ENCODE peak calls at places on chromosomes 2 and 18, in eight cellular contexts. One of them, this sample, is unnamed.

GRCh38 chr18:46677609-46678470 is 20.8 kb upstream of the LOXHD1 start:
- DNase-seq in C1 segment of cervical spinal cord: no peak
- DNase-seq in non-pigmented ciliary epithelial cell: no peak
- DNase-seq in Right ventricle myocardium inferior: peak
- DNase-seq in H4: peak
- DNase-seq in DMS53: peak
- DNase-seq in transverse colon: no peak
- DNase-seq in neuronal stem cell: no peak
- DNase-seq in this sample: no peak

GRCh38 chr18:59877366-59877765 is 22.4 kb upstream of the PMAIP1 start:
- DNase-seq in C1 segment of cervical spinal cord: no peak
- DNase-seq in non-pigmented ciliary epithelial cell: no peak
- DNase-seq in Right ventricle myocardium inferior: no peak
- DNase-seq in H4: no peak
- DNase-seq in DMS53: no peak
- DNase-seq in transverse colon: no peak
- DNase-seq in neuronal stem cell: no peak
- DNase-seq in this sample: no peak

GRCh38 chr2:198795419-198795818 is 662.3 kb downstream of the SATB2 start:
- DNase-seq in C1 segment of cervical spinal cord: no peak
- DNase-seq in non-pigmented ciliary epithelial cell: no peak
- DNase-seq in Right ventricle myocardium inferior: no peak
- DNase-seq in H4: no peak
- DNase-seq in DMS53: no peak
- DNase-seq in transverse colon: no peak
- DNase-seq in neuronal stem cell: no peak
- DNase-seq in this sample: no peak

GRCh38 chr2:134365356-134365755 is 111.5 kb downstream of the MGAT5 start:
- DNase-seq in C1 segment of cervical spinal cord: no peak
- DNase-seq in non-pigmented ciliary epithelial cell: no peak
- DNase-seq in Right ventricle myocardium inferior: no peak
- DNase-seq in H4: no peak
- DNase-seq in DMS53: no peak
- DNase-seq in transverse colon: no peak
- DNase-seq in neuronal stem cell: no peak
- DNase-seq in this sample: no peak

GRCh38 chr2:11235583-11235982 is 80.3 kb downstream of the SLC66A3 start:
- DNase-seq in C1 segment of cervical spinal cord: no peak
- DNase-seq in non-pigmented ciliary epithelial cell: no peak
- DNase-seq in Right ventricle myocardium inferior: no peak
- DNase-seq in H4: no peak
- DNase-seq in DMS53: no peak
- DNase-seq in transverse colon: no peak
- DNase-seq in neuronal stem cell: no peak
- DNase-seq in this sample: no peak

GRCh38 chr2:29817846-29818680 is 103.3 kb downstream of the ALK start:
- DNase-seq in C1 segment of cervical spinal cord: peak
- DNase-seq in non-pigmented ciliary epithelial cell: no peak
- DNase-seq in Right ventricle myocardium inferior: no peak
- DNase-seq in H4: no peak
- DNase-seq in DMS53: no peak
- DNase-seq in transverse colon: no peak
- DNase-seq in neuronal stem cell: no peak
- DNase-seq in this sample: no peak

GRCh38 chr2:37869756-37870155 is 55.3 kb upstream of the RMDN2 start:
- DNase-seq in C1 segment of cervical spinal cord: no peak
- DNase-seq in non-pigmented ciliary epithelial cell: no peak
- DNase-seq in Right ventricle myocardium inferior: no peak
- DNase-seq in H4: no peak
- DNase-seq in DMS53: no peak
- DNase-seq in transverse colon: no peak
- DNase-seq in neuronal stem cell: no peak
- DNase-seq in this sample: no peak

GRCh38 chr2:239516286-239516953 is 115.6 kb upstream of the HDAC4 start:
- DNase-seq in C1 segment of cervical spinal cord: no peak
- DNase-seq in non-pigmented ciliary epithelial cell: no peak
- DNase-seq in Right ventricle myocardium inferior: no peak
- DNase-seq in H4: no peak
- DNase-seq in DMS53: no peak
- DNase-seq in transverse colon: no peak
- DNase-seq in neuronal stem cell: no peak
- DNase-seq in this sample: no peak

GRCh38 chr2:219668316-219668715 is 40.9 kb downstream of the SLC4A3 start:
- DNase-seq in C1 segment of cervical spinal cord: no peak
- DNase-seq in non-pigmented ciliary epithelial cell: no peak
- DNase-seq in Right ventricle myocardium inferior: no peak
- DNase-seq in H4: no peak
- DNase-seq in DMS53: no peak
- DNase-seq in transverse colon: no peak
- DNase-seq in neuronal stem cell: no peak
- DNase-seq in this sample: no peak

GRCh38 chr2:50582164-50582563 is 449.8 kb downstream of the NRXN1 start:
- DNase-seq in C1 segment of cervical spinal cord: no peak
- DNase-seq in non-pigmented ciliary epithelial cell: no peak
- DNase-seq in Right ventricle myocardium inferior: no peak
- DNase-seq in H4: no peak
- DNase-seq in DMS53: peak
- DNase-seq in transverse colon: no peak
- DNase-seq in neuronal stem cell: no peak
- DNase-seq in this sample: no peak

GRCh38 chr2:159030674-159031380 is 62.4 kb downstream of the TANC1 start:
- DNase-seq in C1 segment of cervical spinal cord: no peak
- DNase-seq in non-pigmented ciliary epithelial cell: peak
- DNase-seq in Right ventricle myocardium inferior: peak
- DNase-seq in H4: peak
- DNase-seq in DMS53: no peak
- DNase-seq in transverse colon: peak
- DNase-seq in neuronal stem cell: peak
- DNase-seq in this sample: peak

GRCh38 chr2:158795110-158795924 is at the start of gene DAPL1:
- DNase-seq in C1 segment of cervical spinal cord: no peak
- DNase-seq in non-pigmented ciliary epithelial cell: no peak
- DNase-seq in Right ventricle myocardium inferior: no peak
- DNase-seq in H4: peak
- DNase-seq in DMS53: peak
- DNase-seq in transverse colon: peak
- DNase-seq in neuronal stem cell: no peak
- DNase-seq in this sample: no peak

GRCh38 chr2:67412424-67412823 is 15.3 kb downstream of the ETAA1 start:
- DNase-seq in C1 segment of cervical spinal cord: no peak
- DNase-seq in non-pigmented ciliary epithelial cell: no peak
- DNase-seq in Right ventricle myocardium inferior: no peak
- DNase-seq in H4: no peak
- DNase-seq in DMS53: no peak
- DNase-seq in transverse colon: no peak
- DNase-seq in neuronal stem cell: no peak
- DNase-seq in this sample: no peak

GRCh38 chr2:74739733-74740241 is 85.7 kb downstream of the SEMA4F start:
- DNase-seq in C1 segment of cervical spinal cord: no peak
- DNase-seq in non-pigmented ciliary epithelial cell: no peak
- DNase-seq in Right ventricle myocardium inferior: no peak
- DNase-seq in H4: no peak
- DNase-seq in DMS53: no peak
- DNase-seq in transverse colon: no peak
- DNase-seq in neuronal stem cell: no peak
- DNase-seq in this sample: no peak

GRCh38 chr2:165847001-165847400 is 53.0 kb upstream of the GALNT3 start:
- DNase-seq in C1 segment of cervical spinal cord: no peak
- DNase-seq in non-pigmented ciliary epithelial cell: no peak
- DNase-seq in Right ventricle myocardium inferior: no peak
- DNase-seq in H4: no peak
- DNase-seq in DMS53: no peak
- DNase-seq in transverse colon: no peak
- DNase-seq in neuronal stem cell: no peak
- DNase-seq in this sample: no peak

GRCh38 chr2:96969321-96969720 is 17.1 kb downstream of the FAM178B start:
- DNase-seq in C1 segment of cervical spinal cord: peak
- DNase-seq in non-pigmented ciliary epithelial cell: no peak
- DNase-seq in Right ventricle myocardium inferior: no peak
- DNase-seq in H4: no peak
- DNase-seq in DMS53: no peak
- DNase-seq in transverse colon: no peak
- DNase-seq in neuronal stem cell: no peak
- DNase-seq in this sample: no peak

GRCh38 chr2:232576995-232577394 is 26.5 kb downstream of the EIF4E2 start:
- DNase-seq in C1 segment of cervical spinal cord: no peak
- DNase-seq in non-pigmented ciliary epithelial cell: peak
- DNase-seq in Right ventricle myocardium inferior: no peak
- DNase-seq in H4: no peak
- DNase-seq in DMS53: no peak
- DNase-seq in transverse colon: no peak
- DNase-seq in neuronal stem cell: no peak
- DNase-seq in this sample: no peak

GRCh38 chr2:199460101-199460671 is 2.4 kb upstream of the SATB2 start:
- DNase-seq in C1 segment of cervical spinal cord: no peak
- DNase-seq in non-pigmented ciliary epithelial cell: no peak
- DNase-seq in Right ventricle myocardium inferior: no peak
- DNase-seq in H4: peak
- DNase-seq in DMS53: peak
- DNase-seq in transverse colon: no peak
- DNase-seq in neuronal stem cell: peak
- DNase-seq in this sample: no peak

GRCh38 chr2:167331636-167332232 is 443.5 kb downstream of the XIRP2 start:
- DNase-seq in C1 segment of cervical spinal cord: no peak
- DNase-seq in non-pigmented ciliary epithelial cell: no peak
- DNase-seq in Right ventricle myocardium inferior: no peak
- DNase-seq in H4: no peak
- DNase-seq in DMS53: peak
- DNase-seq in transverse colon: peak
- DNase-seq in neuronal stem cell: peak
- DNase-seq in this sample: peak

GRCh38 chr2:207474871-207475485 is 54.8 kb upstream of the CREB1 start:
- DNase-seq in C1 segment of cervical spinal cord: no peak
- DNase-seq in non-pigmented ciliary epithelial cell: no peak
- DNase-seq in Right ventricle myocardium inferior: no peak
- DNase-seq in H4: peak
- DNase-seq in DMS53: peak
- DNase-seq in transverse colon: no peak
- DNase-seq in neuronal stem cell: peak
- DNase-seq in this sample: peak

GRCh38 chr2:182077451-182078142 is 91.9 kb downstream of the PPP1R1C start:
- DNase-seq in C1 segment of cervical spinal cord: peak
- DNase-seq in non-pigmented ciliary epithelial cell: peak
- DNase-seq in Right ventricle myocardium inferior: peak
- DNase-seq in H4: peak
- DNase-seq in DMS53: peak
- DNase-seq in transverse colon: peak
- DNase-seq in neuronal stem cell: peak
- DNase-seq in this sample: peak

GRCh38 chr18:49174478-49174877 is 223.7 kb upstream of the SMAD7 start:
- DNase-seq in C1 segment of cervical spinal cord: no peak
- DNase-seq in non-pigmented ciliary epithelial cell: peak
- DNase-seq in Right ventricle myocardium inferior: no peak
- DNase-seq in H4: no peak
- DNase-seq in DMS53: no peak
- DNase-seq in transverse colon: no peak
- DNase-seq in neuronal stem cell: no peak
- DNase-seq in this sample: peak

GRCh38 chr2:144402282-144402681 is 117.6 kb downstream of the ZEB2 start:
- DNase-seq in C1 segment of cervical spinal cord: no peak
- DNase-seq in non-pigmented ciliary epithelial cell: no peak
- DNase-seq in Right ventricle myocardium inferior: peak
- DNase-seq in H4: no peak
- DNase-seq in DMS53: no peak
- DNase-seq in transverse colon: no peak
- DNase-seq in neuronal stem cell: no peak
- DNase-seq in this sample: no peak

GRCh38 chr2:101983486-101983885 is 8.3 kb upstream of the IL1R2 start:
- DNase-seq in C1 segment of cervical spinal cord: no peak
- DNase-seq in non-pigmented ciliary epithelial cell: no peak
- DNase-seq in Right ventricle myocardium inferior: no peak
- DNase-seq in H4: no peak
- DNase-seq in DMS53: peak
- DNase-seq in transverse colon: no peak
- DNase-seq in neuronal stem cell: no peak
- DNase-seq in this sample: no peak

GRCh38 chr2:133360882-133361281 is 207.4 kb downstream of the NCKAP5 start:
- DNase-seq in C1 segment of cervical spinal cord: no peak
- DNase-seq in non-pigmented ciliary epithelial cell: no peak
- DNase-seq in Right ventricle myocardium inferior: no peak
- DNase-seq in H4: no peak
- DNase-seq in DMS53: no peak
- DNase-seq in transverse colon: no peak
- DNase-seq in neuronal stem cell: no peak
- DNase-seq in this sample: no peak

GRCh38 chr2:109124982-109125594 is 3.9 kb upstream of the SH3RF3 start:
- DNase-seq in C1 segment of cervical spinal cord: no peak
- DNase-seq in non-pigmented ciliary epithelial cell: no peak
- DNase-seq in Right ventricle myocardium inferior: no peak
- DNase-seq in H4: peak
- DNase-seq in DMS53: no peak
- DNase-seq in transverse colon: no peak
- DNase-seq in neuronal stem cell: no peak
- DNase-seq in this sample: no peak

GRCh38 chr18:69617888-69618287 is 217.2 kb downstream of the DOK6 start:
- DNase-seq in C1 segment of cervical spinal cord: no peak
- DNase-seq in non-pigmented ciliary epithelial cell: peak
- DNase-seq in Right ventricle myocardium inferior: no peak
- DNase-seq in H4: no peak
- DNase-seq in DMS53: no peak
- DNase-seq in transverse colon: no peak
- DNase-seq in neuronal stem cell: no peak
- DNase-seq in this sample: no peak

GRCh38 chr18:23495723-23496440 is 7.4 kb upstream of the RMC1 start:
- DNase-seq in C1 segment of cervical spinal cord: no peak
- DNase-seq in non-pigmented ciliary epithelial cell: no peak
- DNase-seq in Right ventricle myocardium inferior: no peak
- DNase-seq in H4: no peak
- DNase-seq in DMS53: no peak
- DNase-seq in transverse colon: peak
- DNase-seq in neuronal stem cell: no peak
- DNase-seq in this sample: no peak

GRCh38 chr2:508121-508520 is 169.1 kb downstream of the TMEM18 start:
- DNase-seq in C1 segment of cervical spinal cord: no peak
- DNase-seq in non-pigmented ciliary epithelial cell: no peak
- DNase-seq in Right ventricle myocardium inferior: no peak
- DNase-seq in H4: no peak
- DNase-seq in DMS53: no peak
- DNase-seq in transverse colon: no peak
- DNase-seq in neuronal stem cell: no peak
- DNase-seq in this sample: no peak

GRCh38 chr2:240759454-240759853 is 60.6 kb downstream of the KIF1A start:
- DNase-seq in C1 segment of cervical spinal cord: no peak
- DNase-seq in non-pigmented ciliary epithelial cell: no peak
- DNase-seq in Right ventricle myocardium inferior: no peak
- DNase-seq in H4: peak
- DNase-seq in DMS53: no peak
- DNase-seq in transverse colon: no peak
- DNase-seq in neuronal stem cell: no peak
- DNase-seq in this sample: no peak

GRCh38 chr2:145874466-145874865 is 1354.5 kb upstream of the ZEB2 start:
- DNase-seq in C1 segment of cervical spinal cord: no peak
- DNase-seq in non-pigmented ciliary epithelial cell: peak
- DNase-seq in Right ventricle myocardium inferior: no peak
- DNase-seq in H4: no peak
- DNase-seq in DMS53: no peak
- DNase-seq in transverse colon: no peak
- DNase-seq in neuronal stem cell: no peak
- DNase-seq in this sample: no peak

GRCh38 chr2:107543793-107544192 is 282.9 kb upstream of the RGPD4 start:
- DNase-seq in C1 segment of cervical spinal cord: no peak
- DNase-seq in non-pigmented ciliary epithelial cell: no peak
- DNase-seq in Right ventricle myocardium inferior: no peak
- DNase-seq in H4: no peak
- DNase-seq in DMS53: no peak
- DNase-seq in transverse colon: no peak
- DNase-seq in neuronal stem cell: no peak
- DNase-seq in this sample: no peak

GRCh38 chr2:120293123-120293990 is 40.7 kb downstream of the RALB start:
- DNase-seq in C1 segment of cervical spinal cord: no peak
- DNase-seq in non-pigmented ciliary epithelial cell: no peak
- DNase-seq in Right ventricle myocardium inferior: no peak
- DNase-seq in H4: no peak
- DNase-seq in DMS53: no peak
- DNase-seq in transverse colon: no peak
- DNase-seq in neuronal stem cell: no peak
- DNase-seq in this sample: no peak

GRCh38 chr18:76503999-76504398 is 9.0 kb upstream of the ZNF516 start:
- DNase-seq in C1 segment of cervical spinal cord: no peak
- DNase-seq in non-pigmented ciliary epithelial cell: no peak
- DNase-seq in Right ventricle myocardium inferior: no peak
- DNase-seq in H4: no peak
- DNase-seq in DMS53: no peak
- DNase-seq in transverse colon: no peak
- DNase-seq in neuronal stem cell: no peak
- DNase-seq in this sample: no peak